ENCODE peak calls at places on chromosomes 1 and 21, in four cellular contexts. One of them, this sample, is unnamed.

GRCh38 chr1:209742409-209743144 is 13.3 kb upstream of the TRAF3IP3 start:
- DNase-seq in astrocyte: peak
- DNase-seq in PC-3: no peak
- DNase-seq in keratinocyte: no peak
- DNase-seq in this sample: peak

GRCh38 chr1:196535727-196536126 is 72.5 kb downstream of the KCNT2 start:
- DNase-seq in astrocyte: peak
- DNase-seq in PC-3: peak
- DNase-seq in keratinocyte: peak
- DNase-seq in this sample: peak

GRCh38 chr1:195958131-195958530 is 650.1 kb downstream of the KCNT2 start:
- DNase-seq in astrocyte: no peak
- DNase-seq in PC-3: no peak
- DNase-seq in keratinocyte: peak
- DNase-seq in this sample: no peak

GRCh38 chr1:13725714-13726175 is 25.8 kb downstream of the PRDM2 start:
- DNase-seq in astrocyte: peak
- DNase-seq in PC-3: peak
- DNase-seq in keratinocyte: no peak
- DNase-seq in this sample: peak

GRCh38 chr1:152109998-152110294 is 5.3 kb downstream of the TCHH start:
- DNase-seq in astrocyte: no peak
- DNase-seq in PC-3: no peak
- DNase-seq in keratinocyte: no peak
- DNase-seq in this sample: no peak

GRCh38 chr1:185732941-185733340 is 1.2 kb upstream of the HMCN1 start:
- DNase-seq in astrocyte: no peak
- DNase-seq in PC-3: no peak
- DNase-seq in keratinocyte: no peak
- DNase-seq in this sample: no peak

GRCh38 chr1:162696286-162696862 is 64.1 kb downstream of the DDR2 start:
- DNase-seq in astrocyte: peak
- DNase-seq in PC-3: peak
- DNase-seq in keratinocyte: no peak
- DNase-seq in this sample: peak

GRCh38 chr1:157988002-157988401 is 5.4 kb upstream of the KIRREL1 start:
- DNase-seq in astrocyte: no peak
- DNase-seq in PC-3: no peak
- DNase-seq in keratinocyte: no peak
- DNase-seq in this sample: no peak

GRCh38 chr1:7327849-7328248 is 443.2 kb upstream of the VAMP3 start:
- DNase-seq in astrocyte: no peak
- DNase-seq in PC-3: no peak
- DNase-seq in keratinocyte: no peak
- DNase-seq in this sample: no peak

GRCh38 chr1:77037990-77038389 is 170.7 kb downstream of the ST6GALNAC5 start:
- DNase-seq in astrocyte: no peak
- DNase-seq in PC-3: no peak
- DNase-seq in keratinocyte: no peak
- DNase-seq in this sample: peak

GRCh38 chr1:84899969-84900368 is 7.0 kb upstream of the LPAR3 start:
- DNase-seq in astrocyte: no peak
- DNase-seq in PC-3: no peak
- DNase-seq in keratinocyte: no peak
- DNase-seq in this sample: no peak

GRCh38 chr1:236699366-236699765 is 13.1 kb downstream of the ACTN2 start:
- DNase-seq in astrocyte: peak
- DNase-seq in PC-3: no peak
- DNase-seq in keratinocyte: no peak
- DNase-seq in this sample: no peak

GRCh38 chr21:35683620-35684019 is 376.7 kb downstream of the SETD4 start:
- DNase-seq in astrocyte: no peak
- DNase-seq in PC-3: no peak
- DNase-seq in keratinocyte: no peak
- DNase-seq in this sample: no peak

GRCh38 chr1:155091071-155092051 is 12.7 kb downstream of the EFNA3 start:
- DNase-seq in astrocyte: peak
- DNase-seq in PC-3: peak
- DNase-seq in keratinocyte: no peak
- DNase-seq in this sample: peak

GRCh38 chr1:15966081-15966955 is 9.6 kb downstream of the ZBTB17 start:
- DNase-seq in astrocyte: peak
- DNase-seq in PC-3: no peak
- DNase-seq in keratinocyte: no peak
- DNase-seq in this sample: peak

GRCh38 chr1:110158261-110158660 is 8.0 kb downstream of the SLC6A17 start:
- DNase-seq in astrocyte: no peak
- DNase-seq in PC-3: no peak
- DNase-seq in keratinocyte: no peak
- DNase-seq in this sample: no peak

GRCh38 chr21:15543473-15543872 is 186.3 kb upstream of the USP25 start:
- DNase-seq in astrocyte: no peak
- DNase-seq in PC-3: no peak
- DNase-seq in keratinocyte: no peak
- DNase-seq in this sample: no peak

GRCh38 chr1:119808491-119808890 is 2.8 kb downstream of the REG4 start:
- DNase-seq in astrocyte: peak
- DNase-seq in PC-3: peak
- DNase-seq in keratinocyte: no peak
- DNase-seq in this sample: peak

GRCh38 chr21:15688016-15688415 is 41.8 kb upstream of the USP25 start:
- DNase-seq in astrocyte: peak
- DNase-seq in PC-3: no peak
- DNase-seq in keratinocyte: no peak
- DNase-seq in this sample: peak

GRCh38 chr1:62746086-62746808 is 37.7 kb upstream of the ATG4C start:
- DNase-seq in astrocyte: peak
- DNase-seq in PC-3: peak
- DNase-seq in keratinocyte: no peak
- DNase-seq in this sample: peak

GRCh38 chr1:166721145-166721544 is 118.1 kb upstream of the POGK start:
- DNase-seq in astrocyte: no peak
- DNase-seq in PC-3: peak
- DNase-seq in keratinocyte: no peak
- DNase-seq in this sample: no peak

GRCh38 chr1:153260473-153260979 is 1.0 kb downstream of the LORICRIN start:
- DNase-seq in astrocyte: peak
- DNase-seq in PC-3: no peak
- DNase-seq in keratinocyte: no peak
- DNase-seq in this sample: peak

GRCh38 chr1:219659682-219660081 is 46.8 kb upstream of the ZC3H11B start:
- DNase-seq in astrocyte: peak
- DNase-seq in PC-3: peak
- DNase-seq in keratinocyte: no peak
- DNase-seq in this sample: peak

GRCh38 chr1:219227731-219228419 is 54.2 kb downstream of the LYPLAL1 start:
- DNase-seq in astrocyte: no peak
- DNase-seq in PC-3: no peak
- DNase-seq in keratinocyte: no peak
- DNase-seq in this sample: no peak

GRCh38 chr21:43609501-43610340 is 49.6 kb downstream of the HSF2BP start:
- DNase-seq in astrocyte: peak
- DNase-seq in PC-3: peak
- DNase-seq in keratinocyte: no peak
- DNase-seq in this sample: no peak

GRCh38 chr1:119701659-119702058 is 10.1 kb upstream of the PHGDH start:
- DNase-seq in astrocyte: no peak
- DNase-seq in PC-3: no peak
- DNase-seq in keratinocyte: no peak
- DNase-seq in this sample: no peak

GRCh38 chr1:26321315-26322041 is 3.7 kb downstream of the CD52 start:
- DNase-seq in astrocyte: peak
- DNase-seq in PC-3: peak
- DNase-seq in keratinocyte: no peak
- DNase-seq in this sample: peak

GRCh38 chr1:182087304-182087703 is 25.8 kb upstream of the ZNF648 start:
- DNase-seq in astrocyte: no peak
- DNase-seq in PC-3: no peak
- DNase-seq in keratinocyte: no peak
- DNase-seq in this sample: no peak

GRCh38 chr1:53384796-53385195 is 56.9 kb upstream of the LRP8 start:
- DNase-seq in astrocyte: no peak
- DNase-seq in PC-3: no peak
- DNase-seq in keratinocyte: no peak
- DNase-seq in this sample: no peak

GRCh38 chr1:8974551-8974950 is 28.9 kb downstream of the CA6 start:
- DNase-seq in astrocyte: no peak
- DNase-seq in PC-3: no peak
- DNase-seq in keratinocyte: no peak
- DNase-seq in this sample: no peak

GRCh38 chr21:46160563-46161179 is 5.3 kb upstream of the FTCD start:
- DNase-seq in astrocyte: no peak
- DNase-seq in PC-3: no peak
- DNase-seq in keratinocyte: no peak
- DNase-seq in this sample: no peak

GRCh38 chr21:14762734-14763694 is 216.9 kb upstream of the SAMSN1 start:
- DNase-seq in astrocyte: no peak
- DNase-seq in PC-3: no peak
- DNase-seq in keratinocyte: no peak
- DNase-seq in this sample: no peak

GRCh38 chr21:31647650-31648049 is 11.8 kb upstream of the SOD1 start:
- DNase-seq in astrocyte: no peak
- DNase-seq in PC-3: no peak
- DNase-seq in keratinocyte: no peak
- DNase-seq in this sample: no peak

GRCh38 chr1:152067929-152068328 is 20.9 kb downstream of the TCHHL1 start:
- DNase-seq in astrocyte: no peak
- DNase-seq in PC-3: no peak
- DNase-seq in keratinocyte: no peak
- DNase-seq in this sample: no peak

GRCh38 chr1:26853156-26853555 is 9.8 kb upstream of the SFN start:
- DNase-seq in astrocyte: peak
- DNase-seq in PC-3: peak
- DNase-seq in keratinocyte: no peak
- DNase-seq in this sample: peak

GRCh38 chr1:235651170-235651806 is 1.7 kb upstream of the GNG4 start:
- DNase-seq in astrocyte: no peak
- DNase-seq in PC-3: no peak
- DNase-seq in keratinocyte: no peak
- DNase-seq in this sample: no peak
- H3K27ac ChIP-seq in astrocyte: no peak
- H3K27ac ChIP-seq in PC-3: no peak
- H3K27ac ChIP-seq in keratinocyte: no peak
- H3K27ac ChIP-seq in this sample: no peak

GRCh38 chr1:17118706-17119075 is 560 bp downstream of the PADI2 start:
- DNase-seq in astrocyte: no peak
- DNase-seq in PC-3: no peak
- DNase-seq in keratinocyte: no peak
- DNase-seq in this sample: peak

GRCh38 chr1:17117451-17118265 is 1.6 kb downstream of the PADI2 start:
- DNase-seq in astrocyte: no peak
- DNase-seq in PC-3: no peak
- DNase-seq in keratinocyte: no peak
- DNase-seq in this sample: no peak

GRCh38 chr1:17116643-17117042 is 2.6 kb downstream of the PADI2 start:
- DNase-seq in astrocyte: no peak
- DNase-seq in PC-3: no peak
- DNase-seq in keratinocyte: no peak
- DNase-seq in this sample: no peak

GRCh38 chr1:17119076-17119743 is at the start of gene PADI2:
- DNase-seq in astrocyte: no peak
- DNase-seq in PC-3: peak
- DNase-seq in keratinocyte: no peak
- DNase-seq in this sample: peak

DNA sequence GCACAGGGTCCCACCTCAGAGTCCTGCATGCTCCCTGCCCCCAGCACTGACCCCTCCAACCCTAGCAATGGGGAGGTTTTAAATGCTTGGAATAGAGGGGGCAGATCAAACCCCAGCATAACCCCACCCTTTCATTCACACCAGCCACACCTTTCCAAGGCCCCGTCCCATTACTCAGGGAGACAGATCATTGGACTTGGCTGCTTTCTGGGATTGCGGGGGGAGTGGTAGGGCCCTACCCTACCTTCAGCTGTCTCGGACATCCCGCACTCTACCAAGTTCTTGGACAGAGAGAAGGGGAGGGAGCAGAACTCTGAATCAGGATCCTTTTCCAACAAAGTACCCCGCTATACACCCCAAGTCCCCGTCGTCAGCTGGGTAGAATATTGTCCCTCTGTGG is 983 bp downstream of the PADI2 start:
- DNase-seq in astrocyte: no peak
- DNase-seq in PC-3: no peak
- DNase-seq in keratinocyte: no peak
- DNase-seq in this sample: no peak
- H3K9ac ChIP-seq in astrocyte: peak
- H3K9ac ChIP-seq in PC-3: no peak
- H3K9ac ChIP-seq in keratinocyte: no peak
- H3K9ac ChIP-seq in this sample: no peak

DNA sequence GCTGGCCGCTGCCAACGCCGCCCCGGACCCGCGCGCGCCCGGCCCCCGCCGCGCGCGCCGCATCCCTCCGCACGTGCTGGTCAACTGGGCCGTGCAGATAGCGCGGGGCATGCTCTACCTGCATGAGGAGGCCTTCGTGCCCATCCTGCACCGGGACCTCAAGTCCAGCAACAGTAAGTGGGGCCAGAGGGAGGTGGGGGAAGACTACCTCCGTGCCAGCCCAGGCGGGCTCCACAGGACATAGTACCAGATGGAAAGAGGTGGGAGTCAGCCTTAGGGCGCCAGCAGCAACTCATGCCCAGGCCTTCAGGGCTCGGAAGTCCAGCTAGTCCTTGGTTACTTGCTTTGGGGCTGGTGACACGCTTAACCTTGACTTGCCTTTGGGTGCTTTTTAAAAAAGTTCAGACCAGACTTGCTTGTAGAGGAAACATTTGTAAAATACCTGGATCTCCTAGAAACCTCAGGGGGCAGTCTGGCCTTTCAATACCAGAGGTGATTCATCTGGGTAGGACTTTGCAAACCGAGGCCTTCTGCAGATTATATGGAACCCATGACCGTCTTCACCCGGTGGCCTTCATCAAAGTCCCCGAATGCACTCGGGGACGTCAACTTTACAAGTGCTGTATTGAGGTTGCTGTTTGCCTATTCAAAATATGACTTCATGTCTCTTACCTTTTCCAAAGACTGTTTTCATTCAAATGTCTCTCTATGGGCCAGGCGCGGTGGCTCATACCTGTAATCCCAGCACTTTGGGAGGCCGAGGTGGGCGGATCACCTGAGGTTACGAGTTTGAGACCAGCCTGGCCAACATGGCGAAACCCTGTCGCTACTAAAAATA is 1.4 kb downstream of the MAP3K21 start:
- DNase-seq in astrocyte: no peak
- DNase-seq in PC-3: peak
- DNase-seq in keratinocyte: no peak
- DNase-seq in this sample: peak
- H3K27ac ChIP-seq in astrocyte: no peak
- H3K27ac ChIP-seq in PC-3: no peak
- H3K27ac ChIP-seq in keratinocyte: peak
- H3K27ac ChIP-seq in this sample: no peak

DNA sequence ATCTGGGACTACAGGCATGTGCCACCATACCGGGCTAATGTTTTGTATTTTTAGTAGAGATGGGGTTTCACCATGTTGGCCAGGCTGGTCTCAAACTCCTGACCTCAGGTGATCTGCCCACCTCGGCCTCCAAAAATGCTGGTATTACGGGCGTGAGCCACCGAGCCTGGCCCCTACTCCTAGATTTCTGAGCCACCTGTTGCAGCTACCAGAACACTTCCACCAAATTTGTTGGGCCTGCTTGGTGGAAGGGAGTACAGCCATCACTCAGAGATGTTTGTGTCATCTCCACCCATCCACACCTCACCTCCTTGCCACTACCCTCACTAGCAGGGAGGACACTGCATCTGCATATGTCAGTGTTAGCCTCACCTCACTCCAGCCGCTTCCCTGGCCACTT is 5.5 kb downstream of the RIMKLA start:
- DNase-seq in astrocyte: no peak
- DNase-seq in PC-3: no peak
- DNase-seq in keratinocyte: no peak
- DNase-seq in this sample: no peak
- H3K9ac ChIP-seq in astrocyte: no peak
- H3K9ac ChIP-seq in PC-3: no peak
- H3K9ac ChIP-seq in keratinocyte: no peak
- H3K9ac ChIP-seq in this sample: no peak

This sample was measured in GM23248.